ENCODE peak calls at places on chromosome 15, in eight cellular contexts. Z, Q, E, G, K, U, A and M are unnamed samples.

GRCh38 chr15:65323071-65323511 is 18.6 kb downstream of the RNU5B-1 start:
- DNase-seq in K (no peak), E (peak; percentile 72), A (no peak), Z (no peak), G (no peak), U (no peak), Q (no peak), M (peak; percentile 73)

GRCh38 chr15:70035051-70035718 is 62.5 kb downstream of the TLE3 start:
- DNase-seq in A (no peak), E (no peak), K (no peak), U (no peak), Z (no peak), G (no peak), Q (no peak), M (no peak)

GRCh38 chr15:33581032-33581431 is 270.3 kb downstream of the RYR3 start:
- DNase-seq in K (peak; percentile 40), U (no peak), G (no peak), A (no peak), Z (no peak), Q (peak; percentile 36), E (no peak), M (no peak)

GRCh38 chr15:29570931-29571727 is 251.1 kb downstream of the TJP1 start:
- DNase-seq in A (no peak), K (no peak), E (no peak), G (no peak), Q (no peak), Z (no peak), U (peak; percentile 88), M (peak; percentile 17)

GRCh38 chr15:99683000-99683670 is 50.1 kb downstream of the LYSMD4 start:
- DNase-seq in E (no peak), A (peak; percentile 60), U (no peak), Z (no peak), K (no peak), Q (no peak), G (no peak), M (no peak)

GRCh38 chr15:40859206-40859851 is 14.7 kb downstream of the RHOV start:
- DNase-seq in E (peak; percentile 61), K (peak; percentile 77), Z (peak; percentile 62), Q (peak; percentile 62), U (peak; percentile 98), A (peak; percentile 88), G (peak; percentile 57), M (peak; percentile 82)

GRCh38 chr15:78224024-78224413 is 10.3 kb downstream of the ACSBG1 start:
- DNase-seq in Q (no peak), U (no peak), A (no peak), Z (no peak), K (no peak), E (no peak), G (no peak), M (no peak)

GRCh38 chr15:48250640-48251076 is 44.6 kb downstream of the SLC12A1 start:
- DNase-seq in U (peak; percentile 65), Q (no peak), G (no peak), E (no peak), K (no peak), A (peak; percentile 66), Z (no peak), M (peak; percentile 54)

GRCh38 chr15:94576889-94577533 is 345.6 kb downstream of the MCTP2 start:
- DNase-seq in A (peak; percentile 64), G (no peak), E (no peak), Z (no peak), K (no peak), U (peak; percentile 85), Q (no peak), M (no peak)

GRCh38 chr15:59662260-59662659 is 4.9 kb upstream of the GTF2A2 start:
- DNase-seq in Z (no peak), Q (no peak), G (no peak), K (no peak), U (no peak), A (no peak), E (no peak), M (no peak)

GRCh38 chr15:72116680-72117447 is 1.1 kb downstream of the MYO9A start:
- DNase-seq in U (no peak), Z (no peak), K (no peak), G (peak; percentile 46), E (no peak), Q (peak; percentile 40), A (peak; percentile 20), M (peak; percentile 66)

GRCh38 chr15:45604321-45604720 is 17.1 kb downstream of the BLOC1S6 start:
- DNase-seq in Q (no peak), A (peak; percentile 35), Z (no peak), G (no peak), K (no peak), E (no peak), U (no peak), M (no peak)

GRCh38 chr15:27271258-27271657 is 300.3 kb downstream of the GABRG3 start:
- DNase-seq in A (no peak), G (no peak), K (no peak), E (no peak), Z (no peak), U (no peak), Q (no peak), M (no peak)

GRCh38 chr15:70172124-70172523 is 74.4 kb upstream of the TLE3 start:
- DNase-seq in G (no peak), U (peak; percentile 30), K (no peak), Z (no peak), Q (no peak), E (no peak), A (no peak), M (no peak)

GRCh38 chr15:29844290-29844903 is 22.1 kb upstream of the TJP1 start:
- DNase-seq in Q (peak; percentile 90), K (no peak), U (no peak), A (no peak), E (no peak), Z (no peak), G (no peak), M (no peak)

GRCh38 chr15:85026304-85027032 is 44.8 kb downstream of the PDE8A start:
- DNase-seq in Z (no peak), Q (no peak), E (no peak), A (no peak), G (no peak), U (no peak), K (no peak), M (peak; percentile 31)

GRCh38 chr15:85029221-85029620 is 47.6 kb downstream of the PDE8A start:
- DNase-seq in U (no peak), Z (no peak), K (no peak), Q (no peak), G (no peak), E (no peak), A (no peak), M (no peak)

GRCh38 chr15:85027033-85027380 is 45.4 kb downstream of the PDE8A start:
- DNase-seq in G (no peak), A (no peak), U (no peak), Q (no peak), K (no peak), Z (no peak), E (no peak), M (no peak)

GRCh38 chr15:85030301-85031049 is 48.8 kb downstream of the PDE8A start:
- DNase-seq in Z (no peak), A (no peak), E (no peak), G (no peak), Q (peak; percentile 59), K (no peak), U (no peak), M (no peak)

GRCh38 chr15:85028416-85028815 is 46.8 kb downstream of the PDE8A start:
- DNase-seq in Z (no peak), U (no peak), G (no peak), K (no peak), A (no peak), E (no peak), Q (no peak), M (no peak)
- H3K4me1 ChIP-seq in Z (peaks cover 22% of the 10 kb centered on the region), U (peaks cover 20% of the 10 kb centered on the region), G (peaks cover 14% of the 10 kb centered on the region), K (peaks cover 29% of the 10 kb centered on the region), A (no peaks in the 10 kb centered on the region), E (peaks cover 93% of the 10 kb centered on the region), Q (peaks cover 35% of the 10 kb centered on the region), M (peaks cover 24% of the 10 kb centered on the region)

DNA sequence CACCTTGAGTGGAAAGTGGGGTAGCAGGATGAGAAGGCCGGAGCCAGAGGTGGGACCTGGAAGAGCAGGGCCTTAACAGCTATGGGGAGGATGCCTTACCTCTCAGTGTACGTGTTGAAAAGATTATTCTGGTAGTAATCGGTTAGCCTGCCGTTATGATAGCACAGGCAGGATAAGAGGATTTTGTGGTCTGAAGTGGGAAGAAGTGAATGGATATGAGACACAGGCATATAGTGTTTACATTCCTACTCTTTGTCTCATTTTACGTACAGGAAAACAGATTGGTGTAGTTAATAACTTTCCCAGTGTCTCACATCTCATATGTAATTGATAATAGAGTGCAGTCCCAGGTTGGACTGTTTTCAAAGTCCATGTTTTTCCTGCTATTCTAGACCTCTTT is 172.3 kb downstream of the KLHL25 start:
- DNase-seq in Z (no peak), Q (no peak), U (no peak), A (no peak), E (no peak), K (no peak), G (no peak), M (no peak)
- H3K4me3 ChIP-seq in Z (no peak overlapping the region), Q (no peak overlapping the region), U (no peak overlapping the region), A (no peak overlapping the region), E (peak overlapping the region; percentile 31), K (peak overlapping the region; percentile 30), G (peak overlapping the region; percentile 64), M (peak overlapping the region; percentile 63)

GRCh38 chr15:22232675-22233074 is 152.3 kb downstream of the OR4M2 start:
- DNase-seq in E (no peak), A (no peak), G (no peak), Z (no peak), U (no peak), K (no peak), Q (no peak), M (no peak)

GRCh38 chr15:22239806-22240180 is 159.5 kb downstream of the OR4M2 start:
- DNase-seq in A (no peak), Z (no peak), Q (no peak), E (no peak), U (no peak), K (no peak), G (no peak), M (no peak)

GRCh38 chr15:22237891-22238275 is 157.6 kb downstream of the OR4M2 start:
- DNase-seq in A (no peak), G (no peak), U (no peak), Q (no peak), E (no peak), K (no peak), Z (no peak), M (no peak)

GRCh38 chr15:22240403-22240802 is 160.1 kb downstream of the OR4M2 start:
- DNase-seq in A (no peak), E (no peak), Z (no peak), Q (no peak), U (no peak), K (no peak), G (no peak), M (no peak)

DNA sequence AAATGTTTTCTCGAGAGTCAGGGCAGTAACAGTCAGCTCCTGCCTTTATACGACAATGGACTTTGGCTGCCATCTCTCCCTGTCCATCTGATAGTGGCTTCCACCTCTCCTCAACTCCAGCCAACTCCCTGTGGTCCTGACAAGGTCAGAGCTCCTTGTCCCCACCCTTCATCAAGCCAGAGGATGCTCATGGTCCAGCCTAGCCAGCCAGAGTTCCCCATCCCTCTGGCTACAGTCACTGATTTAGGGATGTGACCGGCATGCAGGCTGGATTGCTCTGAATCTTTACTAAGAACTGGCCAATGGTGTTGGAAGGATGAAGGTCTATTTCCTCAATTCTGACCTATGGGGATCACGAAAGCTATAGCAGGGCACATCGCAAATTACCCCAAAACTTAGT is 156.1 kb downstream of the OR4M2 start:
- DNase-seq in E (no peak), A (no peak), K (no peak), G (no peak), Z (no peak), U (no peak), Q (no peak), M (no peak)
- H3K9me3 ChIP-seq in E (no peaks in the 10 kb centered on the region), A (no peaks in the 10 kb centered on the region), K (no peaks in the 10 kb centered on the region), G (no peaks in the 10 kb centered on the region), Z (no peaks in the 10 kb centered on the region), U (peaks cover 88% of the 10 kb centered on the region), Q (no peaks in the 10 kb centered on the region), M (no peaks in the 10 kb centered on the region)

GRCh38 chr15:92906038-92906437 is 5.9 kb downstream of the CHD2 start:
- DNase-seq in A (no peak), K (no peak), E (no peak), Q (no peak), Z (no peak), G (no peak), U (no peak), M (no peak)
- H3K4me1 ChIP-seq in A (peaks cover 47% of the 10 kb centered on the region), K (peaks cover 47% of the 10 kb centered on the region), E (peaks cover 76% of the 10 kb centered on the region), Q (peaks cover 55% of the 10 kb centered on the region), Z (peaks cover 57% of the 10 kb centered on the region), G (peaks cover 14% of the 10 kb centered on the region), U (peaks cover 4% of the 10 kb centered on the region), M (peaks cover 14% of the 10 kb centered on the region)